ENCODE peak calls at places on chromosomes 3 and 15, in four cellular contexts. Y is cardiac muscle cell, T is suprapubic skin, Z is psoas muscle. O is an unnamed sample.

GRCh38 chr3:139280027-139280671 is 63.7 kb upstream of the MRPS22 start:
- DNase-seq in Y (no peak), T (no peak), Z (peak; percentile 34), O (no peak)

GRCh38 chr3:168989396-168989795 is 674.1 kb downstream of the MECOM start:
- DNase-seq in Y (peak; percentile 31), T (no peak), Z (no peak), O (no peak)

GRCh38 chr3:170584585-170585007 is 1.3 kb downstream of the SLC7A14 start:
- DNase-seq in Y (peak; percentile 76), T (no peak), Z (peak; percentile 81), O (peak; percentile 93)

GRCh38 chr3:133058831-133059230 is 20.6 kb downstream of the TMEM108 start:
- DNase-seq in Y (no peak), T (no peak), Z (no peak), O (no peak)

GRCh38 chr3:11499144-11499543 is 144.6 kb downstream of the VGLL4 start:
- DNase-seq in Y (peak; percentile 92), T (no peak), Z (no peak), O (no peak)

GRCh38 chr15:87672309-87672897 is 584.1 kb downstream of the NTRK3 start:
- DNase-seq in Y (peak; percentile 67), T (no peak), Z (no peak), O (peak; percentile 50)

GRCh38 chr3:142056656-142057330 is 92.6 kb downstream of the TFDP2 start:
- DNase-seq in Y (no peak), T (no peak), Z (no peak), O (no peak)

GRCh38 chr3:143484851-143485512 is 363.3 kb downstream of the SLC9A9 start:
- DNase-seq in Y (no peak), T (no peak), Z (no peak), O (no peak)

GRCh38 chr3:187130346-187131066 is 8.8 kb downstream of the RPL39L start:
- DNase-seq in Y (peak; percentile 87), T (no peak), Z (no peak), O (no peak)

GRCh38 chr15:90904746-90905145 is 1.6 kb downstream of the MAN2A2 start:
- DNase-seq in Y (no peak), T (no peak), Z (peak; percentile 17), O (no peak)

GRCh38 chr3:171620825-171621434 is 160.7 kb upstream of the TNIK start:
- DNase-seq in Y (peak; percentile 38), T (no peak), Z (no peak), O (no peak)

GRCh38 chr3:81910244-81910852 is 148.9 kb upstream of the GBE1 start:
- DNase-seq in Y (peak; percentile 53), T (no peak), Z (no peak), O (no peak)

GRCh38 chr3:11155341-11156025 is 1.2 kb downstream of the HRH1 start:
- DNase-seq in Y (peak; percentile 84), T (peak; percentile 83), Z (peak; percentile 79), O (peak; percentile 85)

GRCh38 chr3:170012683-170013400 is 25.0 kb upstream of the GPR160 start:
- DNase-seq in Y (no peak), T (no peak), Z (no peak), O (no peak)

GRCh38 chr15:98562361-98562791 is 86.0 kb upstream of the IGF1R start:
- DNase-seq in Y (no peak), T (no peak), Z (no peak), O (no peak)

GRCh38 chr15:73984208-73984979 is 7.7 kb downstream of the STOML1 start:
- DNase-seq in Y (peak; percentile 41), T (no peak), Z (no peak), O (no peak)

GRCh38 chr15:25181290-25182097 is 226.7 kb downstream of the SNRPN start:
- DNase-seq in Y (no peak), T (peak; percentile 35), Z (peak; percentile 26), O (peak; percentile 55)

GRCh38 chr3:28347374-28348285 is 891 bp upstream of the ZCWPW2 start:
- DNase-seq in Y (peak; percentile 84), T (no peak), Z (no peak), O (no peak)

GRCh38 chr15:60000824-60001641 is 3.1 kb upstream of the FOXB1 start:
- DNase-seq in Y (no peak), T (no peak), Z (no peak), O (no peak)

DNA sequence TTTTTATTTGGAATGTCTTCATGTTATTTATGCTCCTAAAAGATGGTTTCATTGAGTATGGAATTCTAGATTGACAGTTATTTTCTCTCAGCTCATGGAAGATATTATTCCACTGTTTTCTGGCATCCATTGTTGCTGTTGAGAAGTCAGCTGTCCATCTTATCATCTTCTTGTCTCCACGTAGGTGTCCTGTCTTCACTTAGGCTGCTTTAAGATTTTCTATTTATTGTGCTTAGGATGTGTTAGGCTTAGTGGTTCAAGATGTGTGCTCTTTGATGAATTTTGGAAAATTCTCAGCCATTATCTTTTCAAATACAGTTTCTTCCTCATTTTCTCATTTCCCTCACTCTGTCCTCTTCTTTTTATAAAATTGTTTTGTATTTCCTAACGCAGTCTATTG is 52.0 kb downstream of the SNRK start:
- DNase-seq in Y (peak; percentile 14), T (no peak), Z (no peak), O (no peak)
- H3K36me3 ChIP-seq in Y (peaks cover 9% of the 10 kb centered on the region), T (peaks cover 95% of the 10 kb centered on the region), Z (peaks cover 14% of the 10 kb centered on the region), O (peaks cover 10% of the 10 kb centered on the region)

DNA sequence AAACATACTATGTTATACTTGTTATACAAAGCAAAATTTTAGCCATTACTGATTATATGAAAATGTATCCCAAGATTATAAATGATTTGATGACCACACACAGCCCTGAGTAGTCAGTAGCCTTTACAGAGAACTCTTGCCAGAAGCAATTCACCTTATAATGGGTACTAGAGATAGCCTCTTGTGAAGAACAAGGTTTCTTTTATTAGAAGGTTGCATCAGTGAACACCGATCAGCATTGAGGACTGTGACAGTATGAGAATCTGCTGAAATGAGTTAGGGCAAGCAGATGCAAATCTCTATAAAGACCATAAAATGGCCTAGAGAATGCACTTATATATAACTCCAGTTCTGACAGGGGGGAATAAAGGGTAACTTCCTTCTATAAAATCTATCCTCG is 10.1 kb downstream of the CDC25A start:
- DNase-seq in Y (no peak), T (no peak), Z (no peak), O (no peak)
- H3K36me3 ChIP-seq in Y (peaks cover 55% of the 10 kb centered on the region), T (no peaks in the 10 kb centered on the region), Z (no peaks in the 10 kb centered on the region), O (no peaks in the 10 kb centered on the region)

GRCh38 chr3:158744567-158745288 is 12.5 kb upstream of the RARRES1 start:
- DNase-seq in Y (no peak), T (no peak), Z (no peak), O (no peak)
- H3K36me3 ChIP-seq in Y (peaks cover 2% of the 10 kb centered on the region), T (no peaks in the 10 kb centered on the region), Z (no peaks in the 10 kb centered on the region), O (peaks cover 10% of the 10 kb centered on the region)

GRCh38 chr3:126606021-126606420 is 47.3 kb upstream of the C3orf22 start:
- DNase-seq in Y (no peak), T (no peak), Z (no peak), O (no peak)
- H3K36me3 ChIP-seq in Y (peaks cover 17% of the 10 kb centered on the region), T (peaks cover 63% of the 10 kb centered on the region), Z (peaks cover 7% of the 10 kb centered on the region), O (peaks cover 7% of the 10 kb centered on the region)

GRCh38 chr15:65960586-65960985 is 91.3 kb downstream of the RAB11A start:
- DNase-seq in Y (no peak), T (no peak), Z (no peak), O (no peak)
- H3K36me3 ChIP-seq in Y (no peaks in the 10 kb centered on the region), T (no peaks in the 10 kb centered on the region), Z (no peaks in the 10 kb centered on the region), O (no peaks in the 10 kb centered on the region)

GRCh38 chr3:49617390-49618013 is 56.6 kb upstream of the APEH start:
- DNase-seq in Y (no peak), T (peak; percentile 54), Z (no peak), O (no peak)

GRCh38 chr3:49618412-49618811 is 55.7 kb upstream of the APEH start:
- DNase-seq in Y (no peak), T (no peak), Z (no peak), O (no peak)

GRCh38 chr3:49614936-49615335 is 59.2 kb upstream of the APEH start:
- DNase-seq in Y (no peak), T (no peak), Z (no peak), O (no peak)

GRCh38 chr3:49616061-49616460 is 58.1 kb upstream of the APEH start:
- DNase-seq in Y (no peak), T (peak; percentile 55), Z (no peak), O (no peak)

GRCh38 chr3:49616491-49616941 is 57.6 kb upstream of the APEH start:
- DNase-seq in Y (peak; percentile 74), T (peak; percentile 63), Z (no peak), O (no peak)
- H3K36me3 ChIP-seq in Y (no peaks in the 10 kb centered on the region), T (no peaks in the 10 kb centered on the region), Z (no peaks in the 10 kb centered on the region), O (no peaks in the 10 kb centered on the region)

DNA sequence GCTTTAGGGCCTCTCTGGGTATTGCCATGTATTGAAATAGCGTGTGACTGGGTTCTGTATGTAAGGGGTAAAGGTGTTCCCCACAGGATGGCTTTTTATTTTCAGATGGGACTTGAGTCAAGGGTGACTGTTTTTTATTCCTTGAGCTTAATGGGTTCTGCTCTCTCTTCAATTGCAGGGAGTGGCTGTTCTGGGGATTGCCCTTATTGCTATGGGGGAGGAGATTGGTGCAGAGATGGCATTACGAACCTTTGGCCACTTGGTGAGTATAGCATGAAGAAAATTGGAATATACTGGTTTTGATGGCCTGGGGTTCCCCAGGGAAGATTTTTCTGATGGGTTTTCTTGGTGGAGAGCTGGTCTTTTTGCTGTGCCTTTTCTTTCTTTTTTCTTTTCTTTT is 7.5 kb downstream of the PSMD2 start:
- DNase-seq in Y (no peak), T (no peak), Z (no peak), O (no peak)
- H3K36me3 ChIP-seq in Y (peaks cover 64% of the 10 kb centered on the region), T (peaks cover 80% of the 10 kb centered on the region), Z (peaks cover 32% of the 10 kb centered on the region), O (peaks cover 10% of the 10 kb centered on the region)

GRCh38 chr15:82021021-82021420 is 24.8 kb downstream of the MEX3B start:
- DNase-seq in Y (no peak), T (no peak), Z (no peak), O (no peak)
- H3K36me3 ChIP-seq in Y (no peaks in the 10 kb centered on the region), T (no peaks in the 10 kb centered on the region), Z (no peaks in the 10 kb centered on the region), O (no peaks in the 10 kb centered on the region)